ENCODE peak calls at places on chromosomes 16 and 17, in seven cellular contexts. D is Panc1, L is mammary epithelial cell, A is ovary, T is tibial nerve, M is body of pancreas, K is thyroid gland. I is an unnamed sample.

GRCh38 chr16:31141489-31142108 is 6.1 kb upstream of the PRSS8 start:
- DNase-seq in D (no peak), L (peak), A (no peak), T (no peak), M (no peak), K (peak), I (no peak)

GRCh38 chr16:12091569-12092346 is 115.2 kb downstream of the SNX29 start:
- DNase-seq in D (no peak), L (no peak), A (peak), T (no peak), M (no peak), K (no peak), I (no peak)

GRCh38 chr16:56370185-56370584 is 55.2 kb downstream of the AMFR start:
- DNase-seq in D (no peak), L (no peak), A (no peak), T (no peak), M (no peak), K (no peak), I (no peak)

GRCh38 chr17:67983289-67983688 is 13.0 kb downstream of the C17orf58 start:
- DNase-seq in D (no peak), L (no peak), A (no peak), T (no peak), M (no peak), K (no peak), I (no peak)

GRCh38 chr16:71746442-71747046 is 22.0 kb upstream of the PHLPP2 start:
- DNase-seq in D (no peak), L (peak), A (no peak), T (no peak), M (peak), K (no peak), I (no peak)

GRCh38 chr17:20216154-20216815 is 207.1 kb downstream of the SPECC1 start:
- DNase-seq in D (no peak), L (no peak), A (no peak), T (no peak), M (no peak), K (no peak), I (no peak)

GRCh38 chr16:84194470-84195200 is 3.7 kb downstream of the ADAD2 start:
- DNase-seq in D (no peak), L (no peak), A (no peak), T (no peak), M (no peak), K (no peak), I (no peak)

GRCh38 chr17:46841561-46842379 is 9.6 kb upstream of the WNT9B start:
- DNase-seq in D (no peak), L (no peak), A (no peak), T (no peak), M (peak), K (no peak), I (no peak)

GRCh38 chr17:81926451-81927144 is 937 bp downstream of the MAFG start:
- DNase-seq in D (no peak), L (peak), A (peak), T (peak), M (peak), K (peak), I (peak)

GRCh38 chr17:10261098-10261497 is 62.7 kb upstream of the GAS7 start:
- DNase-seq in D (no peak), L (no peak), A (no peak), T (no peak), M (no peak), K (no peak), I (no peak)

GRCh38 chr16:84464116-84464515 is 40.3 kb downstream of the MEAK7 start:
- DNase-seq in D (no peak), L (no peak), A (no peak), T (no peak), M (no peak), K (no peak), I (no peak)

GRCh38 chr17:64781810-64782555 is 119.9 kb upstream of the SMURF2 start:
- DNase-seq in D (no peak), L (no peak), A (no peak), T (no peak), M (no peak), K (no peak), I (no peak)

GRCh38 chr17:77681820-77682219 is 276.7 kb upstream of the TNRC6C start:
- DNase-seq in D (no peak), L (no peak), A (peak), T (peak), M (peak), K (peak), I (peak)

GRCh38 chr17:32256695-32257013 is 9.0 kb upstream of the RHBDL3 start:
- DNase-seq in D (no peak), L (no peak), A (no peak), T (no peak), M (no peak), K (no peak), I (no peak)

GRCh38 chr17:18977021-18977420 is 25.1 kb downstream of the SLC5A10 start:
- DNase-seq in D (no peak), L (no peak), A (no peak), T (no peak), M (no peak), K (no peak), I (no peak)

GRCh38 chr16:81066700-81067099 is 10.3 kb downstream of the C16orf46 start:
- DNase-seq in D (no peak), L (no peak), A (no peak), T (no peak), M (no peak), K (no peak), I (no peak)

GRCh38 chr17:2392252-2393183 is 8.3 kb downstream of the MNT start:
- DNase-seq in D (no peak), L (peak), A (peak), T (peak), M (peak), K (peak), I (peak)
- TF ChIP-seq CTCF in D (no peak), L (no peak), A (no peak), T (no peak), M (no peak), K (no peak), I (no peak)

GRCh38 chr16:20073203-20074088 is at the start of gene GPR139:
- DNase-seq in D (no peak), L (no peak), A (no peak), T (no peak), M (no peak), K (no peak), I (no peak)

GRCh38 chr16:20074089-20074956 is 633 bp upstream of the GPR139 start:
- DNase-seq in D (no peak), L (no peak), A (no peak), T (no peak), M (no peak), K (no peak), I (no peak)

GRCh38 chr16:20072524-20073202 is 1.0 kb downstream of the GPR139 start:
- DNase-seq in D (no peak), L (no peak), A (no peak), T (no peak), M (no peak), K (no peak), I (no peak)

GRCh38 chr16:20079106-20079505 is 5.4 kb upstream of the GPR139 start:
- DNase-seq in D (no peak), L (no peak), A (no peak), T (no peak), M (no peak), K (no peak), I (no peak)

GRCh38 chr16:20075243-20075642 is 1.6 kb upstream of the GPR139 start:
- DNase-seq in D (no peak), L (no peak), A (no peak), T (no peak), M (no peak), K (no peak), I (no peak)
- H3K27ac ChIP-seq in D (no peak), L (no peak), A (no peak), T (no peak), M (no peak), K (no peak), I (no peak)

GRCh38 chr16:25012525-25012991 is 2.6 kb downstream of the ARHGAP17 start:
- DNase-seq in D (no peak), L (peak), A (no peak), T (no peak), M (no peak), K (no peak), I (peak)

GRCh38 chr16:25011891-25012499 is 3.2 kb downstream of the ARHGAP17 start:
- DNase-seq in D (no peak), L (no peak), A (no peak), T (no peak), M (no peak), K (no peak), I (no peak)

GRCh38 chr16:25013751-25014499 is 1.2 kb downstream of the ARHGAP17 start:
- DNase-seq in D (no peak), L (no peak), A (no peak), T (no peak), M (no peak), K (no peak), I (no peak)

GRCh38 chr16:25014500-25015147 is 545 bp downstream of the ARHGAP17 start:
- DNase-seq in D (no peak), L (peak), A (peak), T (no peak), M (peak), K (peak), I (peak)

GRCh38 chr16:25013049-25013448 is 2.1 kb downstream of the ARHGAP17 start:
- DNase-seq in D (no peak), L (no peak), A (no peak), T (no peak), M (no peak), K (no peak), I (no peak)
- TF ChIP-seq CTCF in D (no peak), L (no peak), A (no peak), T (no peak), M (no peak), K (no peak), I (no peak)

GRCh38 chr16:70577256-70577698 is 53.7 kb downstream of the SF3B3 start:
- DNase-seq in D (no peak), L (peak), A (no peak), T (peak), M (no peak), K (peak), I (no peak)

GRCh38 chr16:70579248-70579647 is 55.6 kb downstream of the SF3B3 start:
- DNase-seq in D (no peak), L (no peak), A (no peak), T (no peak), M (no peak), K (no peak), I (no peak)

GRCh38 chr16:70576431-70577255 is 53.0 kb downstream of the SF3B3 start:
- DNase-seq in D (no peak), L (peak), A (no peak), T (no peak), M (no peak), K (no peak), I (peak)

GRCh38 chr16:70579648-70580630 is 56.3 kb downstream of the SF3B3 start:
- DNase-seq in D (no peak), L (no peak), A (peak), T (no peak), M (peak), K (peak), I (peak)

GRCh38 chr16:70578035-70578434 is 54.4 kb downstream of the SF3B3 start:
- DNase-seq in D (no peak), L (no peak), A (no peak), T (no peak), M (no peak), K (no peak), I (no peak)
- H3K27ac ChIP-seq in D (no peak), L (no peak), A (no peak), T (peak), M (no peak), K (no peak), I (no peak)

I was measured in transverse colon.